ENCODE peak calls at places on chromosomes 12 and 14, in five cellular contexts. V is hypothalamus; B is T-helper 2 cell treated with Interferon-gamma antibody and Interleukin-4, amounts not matched to agents 5 μg/mL and 100 μg/mL, for 36 hours; S is activated T-cell treated with anti-CD3 and anti-CD28 coated beads, Interleukin-2, amount 50 U/mL, for 24 hours; O is A549. N is an unnamed sample.

GRCh38 chr14:90111895-90112534 is 50.2 kb downstream of the KCNK13 start:
- DNase-seq in V (no peak), B (no peak), S (no peak), O (peak; percentile 31), N (no peak)

GRCh38 chr12:94722664-94723063 is 72.3 kb upstream of the TMCC3 start:
- DNase-seq in V (no peak), B (no peak), S (no peak), O (no peak), N (no peak)

GRCh38 chr12:76915381-76916169 is 36.8 kb upstream of the CSRP2 start:
- DNase-seq in V (no peak), B (no peak), S (no peak), O (no peak), N (no peak)

GRCh38 chr14:89575386-89576061 is 158.5 kb upstream of the FOXN3 start:
- DNase-seq in V (no peak), B (no peak), S (no peak), O (no peak), N (no peak)

GRCh38 chr12:128684357-128684756 is 139.4 kb downstream of the SLC15A4 start:
- DNase-seq in V (peak; percentile 2), B (no peak), S (no peak), O (no peak), N (no peak)

GRCh38 chr12:64006211-64006610 is 161.7 kb downstream of the SRGAP1 start:
- DNase-seq in V (no peak), B (no peak), S (no peak), O (no peak), N (no peak)

GRCh38 chr12:4268549-4269181 is 4.9 kb upstream of the CCND2 start:
- DNase-seq in V (no peak), B (peak; percentile 50), S (peak; percentile 73), O (no peak), N (peak; percentile 51)

GRCh38 chr14:59768855-59769254 is 101.7 kb downstream of the RTN1 start:
- DNase-seq in V (no peak), B (no peak), S (no peak), O (no peak), N (no peak)

GRCh38 chr12:50257226-50258166 is 25.8 kb downstream of the LIMA1 start:
- DNase-seq in V (no peak), B (no peak), S (no peak), O (peak; percentile 44), N (no peak)

GRCh38 chr12:124754949-124755800 is 108.5 kb downstream of the SCARB1 start:
- DNase-seq in V (peak; percentile 71), B (no peak), S (no peak), O (no peak), N (no peak)

GRCh38 chr14:99035268-99035667 is 236.7 kb downstream of the BCL11B start:
- DNase-seq in V (no peak), B (no peak), S (peak; percentile 2), O (no peak), N (no peak)

GRCh38 chr14:77923131-77923933 is 123.4 kb downstream of the ADCK1 start:
- DNase-seq in V (no peak), B (no peak), S (no peak), O (no peak), N (no peak)

GRCh38 chr12:81222841-81223595 is 145.1 kb downstream of the ACSS3 start:
- DNase-seq in V (no peak), B (no peak), S (no peak), O (no peak), N (no peak)

GRCh38 chr12:46886541-46887041 is 60.8 kb upstream of the SLC38A4 start:
- DNase-seq in V (no peak), B (no peak), S (no peak), O (no peak), N (no peak)

GRCh38 chr12:113884392-113884791 is 81.7 kb downstream of the RBM19 start:
- DNase-seq in V (no peak), B (no peak), S (no peak), O (no peak), N (no peak)

GRCh38 chr14:34030864-34031263 is 80.0 kb upstream of the EGLN3 start:
- DNase-seq in V (no peak), B (no peak), S (no peak), O (no peak), N (no peak)

GRCh38 chr12:52611080-52611468 is 7.3 kb downstream of the KRT73 start:
- DNase-seq in V (no peak), B (no peak), S (no peak), O (no peak), N (no peak)

GRCh38 chr12:31322651-31323248 is 3.2 kb downstream of the SINHCAF start:
- DNase-seq in V (no peak), B (no peak), S (no peak), O (peak; percentile 43), N (no peak)

GRCh38 chr14:59964251-59965007 is 44.5 kb downstream of the LRRC9 start:
- DNase-seq in V (no peak), B (no peak), S (no peak), O (no peak), N (no peak)

GRCh38 chr14:25463475-25463874 is 413.5 kb upstream of the STXBP6 start:
- DNase-seq in V (no peak), B (no peak), S (no peak), O (no peak), N (no peak)

GRCh38 chr12:125988545-125988944 is 923.3 kb downstream of the AACS start:
- DNase-seq in V (no peak), B (no peak), S (no peak), O (no peak), N (no peak)

GRCh38 chr14:69055973-69056372 is 76.9 kb upstream of the ACTN1 start:
- DNase-seq in V (no peak), B (no peak), S (no peak), O (no peak), N (no peak)

GRCh38 chr12:52521175-52521574 is 981 bp upstream of the KRT5 start:
- DNase-seq in V (no peak), B (no peak), S (no peak), O (no peak), N (no peak)

GRCh38 chr14:43244142-43244625 is 1262.9 kb downstream of the FSCB start:
- DNase-seq in V (no peak), B (no peak), S (no peak), O (no peak), N (no peak)

GRCh38 chr14:62694075-62694474 is 351.2 kb downstream of the KCNH5 start:
- DNase-seq in V (no peak), B (no peak), S (no peak), O (peak; percentile 47), N (no peak)

GRCh38 chr14:73613046-73613383 is 698 bp downstream of the ACOT6 start:
- DNase-seq in V (no peak), B (no peak), S (no peak), O (peak; percentile 52), N (no peak)

GRCh38 chr12:510071-510825 is 50.5 kb downstream of the B4GALNT3 start:
- DNase-seq in V (no peak), B (no peak), S (no peak), O (peak; percentile 18), N (no peak)

GRCh38 chr12:42979746-42980145 is 390.2 kb upstream of the PRICKLE1 start:
- DNase-seq in V (no peak), B (no peak), S (no peak), O (no peak), N (no peak)

GRCh38 chr12:122072031-122072970 is 6.3 kb upstream of the MLXIP start:
- DNase-seq in V (no peak), B (no peak), S (no peak), O (peak; percentile 94), N (no peak)

GRCh38 chr12:110948041-110948440 is 27.7 kb upstream of the MYL2 start:
- DNase-seq in V (no peak), B (no peak), S (no peak), O (no peak), N (no peak)

GRCh38 chr12:116135209-116135930 is 142.1 kb downstream of the MED13L start:
- DNase-seq in V (no peak), B (no peak), S (no peak), O (peak; percentile 57), N (no peak)